ENCODE peak calls at places on chromosomes 5 and 9, in nine cellular contexts. A is tibial nerve, K is IMR-90, J is uterus, B is erythroblast, I is endothelial cell of umbilical vein, N is suprapubic skin, E is heart left ventricle, Z is transverse colon. G is an unnamed sample.

GRCh38 chr5:138773215-138773614 is 20.0 kb downstream of the CTNNA1 start:
- DNase-seq in I (no peak), A (no peak), B (no peak), N (no peak), K (no peak), J (no peak), Z (no peak), E (no peak), G (no peak)

GRCh38 chr5:56166671-56167070 is 66.5 kb downstream of the ANKRD55 start:
- DNase-seq in K (no peak), J (no peak), I (no peak), N (no peak), A (no peak), B (no peak), Z (no peak), E (no peak), G (no peak)

GRCh38 chr9:101400120-101400519 is 1.5 kb downstream of the ZNF189 start:
- DNase-seq in Z (peak; percentile 10), B (no peak), N (no peak), I (peak; percentile 85), A (no peak), K (no peak), J (no peak), E (no peak), G (no peak)

GRCh38 chr5:133599044-133599443 is 13.3 kb downstream of the FSTL4 start:
- DNase-seq in J (no peak), Z (no peak), K (no peak), N (no peak), A (no peak), I (no peak), B (no peak), E (no peak), G (no peak)

GRCh38 chr9:93072383-93072795 is 13.9 kb downstream of the SUSD3 start:
- DNase-seq in J (peak; percentile 79), B (peak; percentile 47), A (no peak), N (no peak), K (peak; percentile 68), I (no peak), E (peak; percentile 71), Z (peak; percentile 44), G (no peak)

GRCh38 chr5:2887401-2888348 is 136.2 kb upstream of the IRX2 start:
- DNase-seq in Z (no peak), B (no peak), J (no peak), I (no peak), E (no peak), K (no peak), N (peak; percentile 60), A (no peak), G (no peak)

GRCh38 chr5:16749626-16750025 is 132.8 kb upstream of the RETREG1 start:
- DNase-seq in A (no peak), J (no peak), I (no peak), K (no peak), N (no peak), B (no peak), E (no peak), Z (no peak), G (no peak)

GRCh38 chr9:89752154-89752553 is 147.3 kb downstream of the GADD45G start:
- DNase-seq in A (no peak), B (no peak), Z (no peak), K (no peak), E (no peak), N (no peak), J (no peak), I (no peak), G (no peak)

GRCh38 chr9:77764894-77765780 is 117.0 kb upstream of the GNA14 start:
- DNase-seq in E (no peak), A (no peak), N (no peak), K (peak; percentile 80), Z (no peak), J (no peak), I (peak; percentile 58), B (peak; percentile 41), G (no peak)

GRCh38 chr5:179385892-179386291 is 40.6 kb upstream of the ADAMTS2 start:
- DNase-seq in N (peak; percentile 29), Z (no peak), A (no peak), J (no peak), I (no peak), K (no peak), E (no peak), B (no peak), G (no peak)

GRCh38 chr5:74161171-74161570 is 479.4 kb downstream of the ENC1 start:
- DNase-seq in N (no peak), E (no peak), I (no peak), A (no peak), Z (no peak), B (no peak), J (no peak), K (peak; percentile 4), G (no peak)

GRCh38 chr5:146205499-146206202 is 2.2 kb downstream of the RBM27 start:
- DNase-seq in B (no peak), J (no peak), K (no peak), A (no peak), E (no peak), Z (no peak), I (no peak), N (no peak), G (no peak)

GRCh38 chr5:133049726-133050048 is 2.1 kb upstream of the HSPA4 start:
- DNase-seq in B (peak; percentile 19), N (no peak), A (no peak), Z (no peak), J (no peak), I (peak; percentile 53), E (no peak), K (no peak), G (no peak)

GRCh38 chr5:1795931-1796330 is 3.7 kb downstream of the MRPL36 start:
- DNase-seq in A (no peak), B (no peak), I (no peak), K (no peak), E (no peak), N (peak; percentile 59), Z (no peak), J (no peak), G (no peak)

GRCh38 chr5:1797855-1798254 is 1.8 kb downstream of the MRPL36 start:
- DNase-seq in J (no peak), Z (no peak), A (no peak), N (peak; percentile 59), B (no peak), E (no peak), I (no peak), K (no peak), G (no peak)

GRCh38 chr5:1797109-1797800 is 2.4 kb downstream of the MRPL36 start:
- DNase-seq in J (no peak), E (no peak), B (no peak), A (no peak), K (no peak), N (peak; percentile 71), I (no peak), Z (no peak), G (no peak)

GRCh38 chr5:1795506-1795905 is 4.1 kb downstream of the MRPL36 start:
- DNase-seq in N (peak; percentile 59), K (no peak), E (no peak), Z (no peak), B (no peak), J (no peak), I (no peak), A (no peak), G (no peak)

GRCh38 chr5:1796371-1797108 is 3.1 kb downstream of the MRPL36 start:
- DNase-seq in B (no peak), J (no peak), I (no peak), K (no peak), N (peak; percentile 73), E (no peak), Z (no peak), A (no peak), G (no peak)
- TF ChIP-seq POLR2A in B (no peak), J (no peak), I (no peak), K (no peak), N (no peak), E (no peak), Z (no peak), A (no peak), G (no peak)

DNA sequence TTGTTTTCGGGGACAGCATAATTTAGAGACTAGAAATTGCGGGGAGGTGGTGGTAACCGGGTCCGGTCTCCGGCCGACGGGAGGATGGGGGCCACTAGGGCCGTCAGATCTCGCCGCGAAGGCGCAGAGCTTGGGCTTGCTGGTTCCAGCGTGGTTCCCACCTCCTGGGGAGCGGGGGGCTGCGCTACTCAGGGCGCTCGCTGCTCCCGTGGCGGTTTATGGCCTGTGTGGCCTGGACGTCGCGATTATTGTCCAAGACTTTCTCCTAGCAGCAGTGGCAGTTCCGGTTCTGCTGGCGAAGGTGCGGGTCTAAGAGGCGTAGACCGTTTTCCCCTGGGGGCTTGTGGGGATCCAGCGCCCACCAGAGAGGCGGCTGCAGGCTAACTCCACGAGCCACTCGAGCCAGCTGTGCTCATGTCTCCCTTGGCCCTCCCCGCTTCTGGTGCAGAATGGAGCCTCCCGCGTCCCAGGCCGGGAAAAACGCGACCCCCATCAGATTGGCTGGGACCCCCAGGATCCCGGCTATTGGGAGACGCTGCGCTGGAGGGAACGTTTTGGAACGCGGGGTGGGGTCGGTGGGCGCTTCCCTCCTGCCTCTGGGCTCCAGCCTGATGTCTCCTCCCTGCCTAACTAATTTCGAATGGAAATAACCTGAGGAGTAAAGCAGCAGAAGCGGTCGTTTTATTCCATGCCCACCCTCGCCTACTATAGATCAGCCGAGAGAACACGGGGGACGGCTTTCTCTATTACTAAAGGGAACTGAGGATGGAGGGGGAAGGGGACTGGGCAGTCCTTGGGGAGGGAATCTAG is 87.1 kb downstream of the ENTREP1 start:
- DNase-seq in K (no peak), A (no peak), B (no peak), Z (no peak), I (no peak), J (no peak), E (no peak), N (no peak), G (no peak)
- TF ChIP-seq POLR2A in K (no peak), A (no peak), B (no peak), Z (no peak), I (no peak), J (no peak), E (no peak), N (no peak), G (no peak)

DNA sequence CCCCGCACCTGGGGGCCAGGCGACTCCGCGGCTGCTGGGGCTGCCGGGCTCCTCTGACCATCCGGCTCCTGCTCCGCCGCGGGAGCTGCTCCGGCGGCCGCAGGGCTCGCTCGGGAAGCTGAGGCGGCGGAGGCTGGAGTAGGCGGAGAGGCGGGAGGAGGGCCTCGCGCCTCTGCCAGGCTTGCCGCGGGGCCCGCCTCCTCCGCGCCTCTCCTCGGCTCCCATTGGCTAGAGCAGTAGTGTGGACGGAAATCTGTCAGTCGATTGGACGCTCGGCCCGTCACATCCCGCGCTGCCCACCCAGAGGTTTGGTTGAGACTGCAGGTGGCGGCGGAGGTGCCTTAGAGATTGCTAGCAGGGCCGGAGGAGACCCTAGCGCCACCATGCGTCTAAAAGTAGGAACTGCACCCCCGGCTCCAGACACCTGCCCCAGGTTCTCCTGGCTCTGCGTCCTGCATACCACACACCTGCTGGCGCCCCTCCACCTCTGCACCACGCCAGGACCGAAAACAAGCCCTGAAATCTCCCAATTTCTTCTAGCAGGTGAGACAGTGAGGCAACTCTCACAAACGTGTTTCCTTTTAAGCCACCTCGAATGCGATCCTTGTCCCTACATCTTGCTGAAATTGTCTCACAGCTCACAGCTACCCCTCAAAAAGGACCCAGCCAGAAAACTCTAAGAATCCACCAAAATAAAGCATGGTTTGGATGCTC is at the start of gene SCAI:
- DNase-seq in J (peak; percentile 99), E (peak; percentile 99), K (peak; percentile 99), I (peak; percentile 99), N (peak; percentile 99), B (peak; percentile 99), A (peak; percentile 98), Z (peak; percentile 99), G (peak; percentile 99)
- TF ChIP-seq POLR2A in J (peak; percentile 36), E (no peak), K (peak; percentile 57), I (peak; percentile 71), N (no peak), B (peak; percentile 31), A (no peak), Z (peak; percentile 34), G (no peak)

GRCh38 chr9:33816327-33817252 is at the start of gene UBE2R2:
- DNase-seq in B (peak; percentile 94), J (peak; percentile 89), N (peak; percentile 94), A (peak; percentile 85), Z (peak; percentile 94), E (peak; percentile 95), K (peak; percentile 86), I (peak; percentile 93), G (peak; percentile 87)
- TF ChIP-seq POLR2A in B (peak; percentile 88), J (peak; percentile 29), N (peak; percentile 75), A (peak; percentile 59), Z (peak; percentile 91), E (no peak), K (peak; percentile 81), I (peak; percentile 70), G (peak; percentile 75)